ENCODE peak calls at places on chromosomes 3 and 15, in ten cellular contexts. P is HCT116; I is heart right ventricle; A is cerebellar cortex; Z is MCF 10A; J is RWPE1; B is activated CD4-positive, CD25-positive, alpha-beta regulatory T cell treated with anti-CD3 and anti-CD28 coated beads, Interleukin-2, amount 50 U/mL, for 72 hours; N is epithelial cell of prostate; U is activated CD4-positive, alpha-beta T cell treated with anti-CD3 and anti-CD28 coated beads for 1 hour; H is M059J. G is an unnamed sample.

GRCh38 chr3:142888099-142888483 is 792 bp downstream of the PCOLCE2 start:
- DNase-seq in J (peak; percentile 44), B (no peak), P (peak; percentile 69), A (peak; percentile 18), I (peak; percentile 24), Z (peak; percentile 64), N (no peak), H (peak; percentile 69), U (no peak), G (no peak)

GRCh38 chr15:56016281-56016680 is 22.9 kb upstream of the NEDD4 start:
- DNase-seq in A (no peak), I (no peak), J (no peak), N (no peak), Z (no peak), H (no peak), B (no peak), U (no peak), P (no peak), G (no peak)

GRCh38 chr3:148599478-148599877 is 98.2 kb upstream of the AGTR1 start:
- DNase-seq in B (no peak), J (no peak), A (no peak), N (no peak), H (no peak), U (no peak), I (no peak), P (no peak), Z (no peak), G (no peak)

GRCh38 chr15:87477759-87478687 is 778.5 kb downstream of the NTRK3 start:
- DNase-seq in H (peak; percentile 94), B (no peak), A (peak; percentile 56), I (no peak), J (peak; percentile 79), Z (peak; percentile 55), N (peak; percentile 56), P (no peak), U (no peak), G (peak; percentile 15)

GRCh38 chr3:47261301-47261700 is 21.3 kb downstream of the KIF9 start:
- DNase-seq in H (peak; percentile 46), P (no peak), J (peak; percentile 15), B (no peak), Z (no peak), A (no peak), N (peak; percentile 24), I (no peak), U (no peak), G (no peak)

GRCh38 chr3:29240248-29240647 is 40.6 kb upstream of the RBMS3 start:
- DNase-seq in U (no peak), A (no peak), Z (peak; percentile 41), H (peak; percentile 73), B (no peak), N (no peak), P (no peak), I (no peak), J (peak; percentile 25), G (no peak)

GRCh38 chr3:21645121-21645897 is 105.7 kb downstream of the ZNF385D start:
- DNase-seq in A (no peak), N (no peak), J (no peak), B (no peak), P (no peak), I (peak; percentile 58), Z (peak; percentile 32), H (peak; percentile 63), U (no peak), G (no peak)

GRCh38 chr15:68330911-68331310 is 53.4 kb downstream of the FEM1B start:
- DNase-seq in Z (no peak), U (no peak), A (peak; percentile 42), H (no peak), J (no peak), B (no peak), I (no peak), P (no peak), N (no peak), G (no peak)

GRCh38 chr3:32105291-32106131 is 909 bp upstream of the GPD1L start:
- DNase-seq in N (peak; percentile 78), J (peak; percentile 1), Z (peak; percentile 40), U (no peak), P (no peak), B (no peak), A (no peak), H (peak; percentile 6), I (no peak), G (no peak)

GRCh38 chr3:117234321-117234720 is 524.7 kb downstream of the TUSC7 start:
- DNase-seq in I (no peak), U (no peak), B (no peak), N (no peak), Z (no peak), H (no peak), A (no peak), P (no peak), J (no peak), G (no peak)

GRCh38 chr15:44550256-44550655 is 13.3 kb downstream of the EIF3J start:
- DNase-seq in A (peak; percentile 49), N (no peak), U (no peak), I (no peak), Z (peak; percentile 33), P (no peak), B (no peak), H (no peak), J (no peak), G (no peak)

GRCh38 chr3:12891985-12892839 is 50.8 kb upstream of the RPL32 start:
- DNase-seq in P (peak; percentile 39), N (no peak), A (peak; percentile 86), U (no peak), H (peak; percentile 50), J (peak; percentile 48), I (no peak), B (peak; percentile 46), Z (peak; percentile 65), G (no peak)

GRCh38 chr15:56587686-56588085 is 122.7 kb upstream of the MNS1 start:
- DNase-seq in Z (no peak), H (peak; percentile 86), A (no peak), B (no peak), N (no peak), P (no peak), I (no peak), U (no peak), J (no peak), G (no peak)

GRCh38 chr3:139120336-139120971 is 75.8 kb upstream of the PRR23C start:
- DNase-seq in A (no peak), I (no peak), P (peak; percentile 21), N (no peak), J (no peak), H (peak; percentile 96), Z (peak; percentile 48), B (no peak), U (no peak), G (no peak)

GRCh38 chr3:13637953-13638352 is 89.0 kb downstream of the FBLN2 start:
- DNase-seq in B (no peak), A (no peak), U (no peak), J (no peak), I (no peak), Z (no peak), P (no peak), H (no peak), N (no peak), G (no peak)

GRCh38 chr15:29934251-29934650 is 112.0 kb upstream of the TJP1 start:
- DNase-seq in A (no peak), P (no peak), N (no peak), B (no peak), I (no peak), U (no peak), Z (peak; percentile 75), H (peak; percentile 75), J (peak; percentile 80), G (peak; percentile 71)

GRCh38 chr3:11034297-11035000 is 41.9 kb downstream of the SLC6A1 start:
- DNase-seq in J (peak; percentile 6), Z (no peak), B (no peak), A (no peak), N (no peak), U (no peak), P (no peak), I (no peak), H (no peak), G (no peak)

GRCh38 chr3:154218728-154219127 is 97.5 kb downstream of the ARHGEF26 start:
- DNase-seq in A (no peak), I (no peak), J (no peak), P (no peak), B (no peak), Z (no peak), U (no peak), N (no peak), H (no peak), G (no peak)

GRCh38 chr15:98799991-98800390 is 151.7 kb downstream of the IGF1R start:
- DNase-seq in I (no peak), B (no peak), N (no peak), U (no peak), Z (peak; percentile 0), P (no peak), H (no peak), A (no peak), J (no peak), G (no peak)

GRCh38 chr3:138479355-138479964 is 45.0 kb downstream of the ESYT3 start:
- DNase-seq in I (no peak), Z (peak; percentile 62), U (no peak), N (no peak), J (peak; percentile 23), P (peak; percentile 35), B (no peak), A (peak; percentile 45), H (peak; percentile 44), G (no peak)

GRCh38 chr15:57503911-57504598 is 87.6 kb upstream of the MYZAP start:
- DNase-seq in N (no peak), U (no peak), Z (no peak), I (no peak), H (no peak), B (no peak), J (no peak), A (no peak), P (no peak), G (no peak)

GRCh38 chr3:149401215-149401925 is 23.9 kb upstream of the TM4SF1 start:
- DNase-seq in H (peak; percentile 86), P (no peak), J (no peak), A (no peak), U (no peak), N (no peak), B (no peak), Z (peak; percentile 80), I (no peak), G (no peak)

GRCh38 chr3:12395349-12396012 is 88.8 kb upstream of the TSEN2 start:
- DNase-seq in J (no peak), U (no peak), I (no peak), N (no peak), A (no peak), P (no peak), H (peak; percentile 43), Z (no peak), B (no peak), G (no peak)

GRCh38 chr3:161890147-161890625 is 393.6 kb downstream of the OTOL1 start:
- DNase-seq in Z (peak; percentile 89), A (no peak), J (peak; percentile 39), I (no peak), B (no peak), N (peak; percentile 81), U (no peak), H (peak; percentile 84), P (peak; percentile 44), G (no peak)

GRCh38 chr15:76340802-76341365 is 4.3 kb downstream of the ISL2 start:
- DNase-seq in Z (no peak), A (no peak), N (no peak), J (no peak), I (no peak), H (no peak), U (peak; percentile 24), B (no peak), P (no peak), G (no peak)

GRCh38 chr3:96086018-96086417 is 728.4 kb upstream of the EPHA6 start:
- DNase-seq in U (no peak), J (no peak), Z (no peak), H (no peak), B (no peak), N (no peak), P (no peak), A (no peak), I (no peak), G (no peak)

GRCh38 chr3:43001094-43001553 is 22.0 kb downstream of the GASK1A start:
- DNase-seq in J (no peak), U (no peak), P (no peak), B (no peak), A (peak; percentile 94), I (peak; percentile 67), Z (peak; percentile 89), H (peak; percentile 11), N (no peak), G (no peak)

GRCh38 chr3:16496408-16497222 is 16.9 kb downstream of the RFTN1 start:
- DNase-seq in Z (peak; percentile 55), A (no peak), U (no peak), H (no peak), B (no peak), P (no peak), I (no peak), N (no peak), J (peak; percentile 5), G (no peak)

G was measured in keratinocyte.